ENCODE peak calls at places on chromosomes 3 and 15, in five cellular contexts. A, R, S, I and T are unnamed samples.
A peak's percentile ranks its signal among the peaks of the same experiment; 100 is the strongest.

GRCh38 chr15:83380682-83381081 is 66.5 kb upstream of the SH3GL3 start:
- DNase-seq in A (no peak), R (peak; percentile 56), S (no peak), I (peak; percentile 29), T (peak; percentile 28)

GRCh38 chr3:58837863-58838255 is 171.3 kb upstream of the FAM3D start:
- DNase-seq in I (no peak), S (no peak), A (no peak), R (no peak), T (no peak)

GRCh38 chr3:182704926-182705325 is 88.4 kb upstream of the ATP11B start:
- DNase-seq in A (no peak), S (no peak), I (no peak), R (no peak), T (no peak)

GRCh38 chr15:48433226-48433886 is 102.1 kb downstream of the DUT start:
- DNase-seq in I (no peak), R (no peak), S (no peak), A (no peak), T (peak; percentile 74)

GRCh38 chr3:143847787-143848631 is at the start of gene SLC9A9:
- DNase-seq in R (no peak), A (peak; percentile 29), S (peak; percentile 36), I (no peak), T (peak; percentile 31)

GRCh38 chr15:70252056-70252935 is 154.6 kb upstream of the TLE3 start:
- DNase-seq in I (no peak), R (no peak), S (no peak), A (no peak), T (no peak)

GRCh38 chr3:4493008-4493930 is at the start of gene ITPR1:
- DNase-seq in R (peak; percentile 87), A (peak; percentile 96), I (peak; percentile 97), S (peak; percentile 97), T (peak; percentile 99)

GRCh38 chr3:192772495-192772894 is 45.2 kb upstream of the FGF12 start:
- DNase-seq in R (no peak), S (no peak), A (no peak), I (no peak), T (peak; percentile 31)

GRCh38 chr3:169662215-169663070 is 1.1 kb downstream of the MECOM start:
- DNase-seq in I (peak; percentile 76), A (peak; percentile 7), S (no peak), R (peak; percentile 55), T (peak; percentile 37)

GRCh38 chr3:20669184-20669583 is 483.2 kb upstream of the SGO1 start:
- DNase-seq in A (no peak), R (no peak), S (no peak), I (no peak), T (peak; percentile 75)

GRCh38 chr3:2099028-2099671 is 484 bp downstream of the CNTN4 start:
- DNase-seq in R (no peak), S (no peak), I (no peak), A (no peak), T (no peak)

GRCh38 chr15:63514533-63514943 is 10.1 kb downstream of the USP3 start:
- DNase-seq in I (no peak), A (peak; percentile 39), R (no peak), S (no peak), T (no peak)

GRCh38 chr3:139127101-139127500 is 82.4 kb upstream of the PRR23C start:
- DNase-seq in I (no peak), A (no peak), S (no peak), R (no peak), T (peak; percentile 68)

GRCh38 chr3:67361770-67362169 is 292.6 kb downstream of the SUCLG2 start:
- DNase-seq in I (no peak), S (no peak), R (no peak), A (no peak), T (no peak)

GRCh38 chr3:120161902-120162301 is 67.7 kb upstream of the GSK3B start:
- DNase-seq in I (no peak), S (no peak), A (no peak), R (no peak), T (no peak)

GRCh38 chr15:80403712-80404056 is 498 bp upstream of the ARNT2 start:
- DNase-seq in A (no peak), R (peak; percentile 14), S (no peak), I (no peak), T (no peak)

GRCh38 chr3:65811050-65811766 is 227.5 kb downstream of the MAGI1 start:
- DNase-seq in S (peak; percentile 12), I (no peak), A (no peak), R (no peak), T (no peak)

DNA sequence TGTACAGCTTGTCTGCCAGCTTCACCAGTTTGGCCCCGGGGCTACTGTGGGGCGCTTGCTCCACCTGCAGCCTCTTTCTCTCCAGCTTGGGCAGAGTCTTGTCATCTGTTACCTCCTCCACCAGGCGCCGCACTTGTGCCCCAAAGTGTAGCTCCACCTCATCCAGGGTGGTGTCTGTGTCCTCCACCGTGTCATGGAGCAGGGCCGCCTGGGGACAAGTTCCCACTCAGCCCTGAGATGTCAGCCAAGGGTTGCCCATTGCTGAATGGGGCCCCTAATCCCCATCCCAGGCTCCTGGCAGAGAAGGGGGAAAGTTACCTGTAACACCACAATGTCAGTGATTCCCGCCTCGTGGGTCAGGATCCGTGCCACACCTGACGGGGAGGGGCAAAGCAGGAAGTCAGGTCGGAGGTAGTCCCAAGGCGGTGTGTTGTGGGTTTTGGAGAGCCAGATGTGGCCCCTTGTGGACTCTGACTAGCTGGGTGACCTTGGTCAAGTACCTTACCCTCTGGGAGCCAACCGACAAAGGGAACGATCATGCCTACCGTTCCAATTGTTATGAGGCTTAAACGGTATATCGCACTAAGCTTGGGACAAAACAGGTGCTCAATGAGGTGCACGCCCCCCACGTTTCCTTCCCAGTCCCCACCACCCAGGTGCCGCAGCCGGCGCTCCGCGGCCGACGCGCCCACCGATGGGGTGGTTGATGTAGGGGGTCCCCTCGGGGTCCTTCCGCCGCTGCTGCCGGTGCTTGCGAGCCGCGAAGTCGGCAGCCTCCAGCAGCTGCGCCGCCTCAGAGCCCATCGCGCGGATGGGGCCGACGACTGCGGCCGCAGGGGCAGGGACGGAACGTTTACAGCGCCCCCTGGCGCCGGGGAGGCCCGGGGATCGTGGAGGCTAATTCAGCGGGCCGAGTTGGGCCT is at the start of gene HDDC3:
- DNase-seq in S (peak; percentile 85), I (peak; percentile 81), R (peak; percentile 85), A (peak; percentile 72), T (peak; percentile 91)
- TF ChIP-seq POLR2A in S (no peak), I (peak; percentile 89), R (peak; percentile 68), A (peak; percentile 34), T (no peak)

DNA sequence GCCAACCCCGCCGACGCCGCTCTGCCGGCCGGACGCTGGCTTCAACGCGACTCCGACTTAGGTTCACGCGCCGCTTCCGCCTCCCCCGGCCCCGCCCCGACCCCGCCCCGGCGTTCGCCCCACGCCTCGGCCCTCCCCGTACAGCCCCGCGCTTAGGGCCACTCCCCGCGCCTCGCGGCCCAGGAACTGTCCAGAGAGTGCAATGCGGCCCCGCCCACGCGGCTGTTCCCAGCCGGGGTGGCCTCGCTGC is at the start of gene UBP1:
- DNase-seq in R (no peak), I (no peak), S (no peak), A (no peak), T (no peak)
- TF ChIP-seq POLR2A in R (no peak), I (no peak), S (no peak), A (no peak), T (no peak)

GRCh38 chr15:39588531-39589192 is 7.8 kb downstream of the THBS1 start:
- DNase-seq in I (no peak), R (no peak), S (no peak), A (no peak), T (no peak)

GRCh38 chr15:39586387-39587171 is 5.7 kb downstream of the THBS1 start:
- DNase-seq in R (no peak), I (no peak), S (peak; percentile 48), A (no peak), T (no peak)

GRCh38 chr15:39587291-39587909 is 6.5 kb downstream of the THBS1 start:
- DNase-seq in A (no peak), R (no peak), S (no peak), I (no peak), T (no peak)

GRCh38 chr15:39589193-39589814 is 8.4 kb downstream of the THBS1 start:
- DNase-seq in S (no peak), R (no peak), I (no peak), A (no peak), T (no peak)

GRCh38 chr15:39587910-39588530 is 7.1 kb downstream of the THBS1 start:
- DNase-seq in S (no peak), I (no peak), R (no peak), A (no peak), T (no peak)
- TF ChIP-seq POLR2A in S (no peak), I (no peak), R (no peak), A (no peak), T (no peak)

DNA sequence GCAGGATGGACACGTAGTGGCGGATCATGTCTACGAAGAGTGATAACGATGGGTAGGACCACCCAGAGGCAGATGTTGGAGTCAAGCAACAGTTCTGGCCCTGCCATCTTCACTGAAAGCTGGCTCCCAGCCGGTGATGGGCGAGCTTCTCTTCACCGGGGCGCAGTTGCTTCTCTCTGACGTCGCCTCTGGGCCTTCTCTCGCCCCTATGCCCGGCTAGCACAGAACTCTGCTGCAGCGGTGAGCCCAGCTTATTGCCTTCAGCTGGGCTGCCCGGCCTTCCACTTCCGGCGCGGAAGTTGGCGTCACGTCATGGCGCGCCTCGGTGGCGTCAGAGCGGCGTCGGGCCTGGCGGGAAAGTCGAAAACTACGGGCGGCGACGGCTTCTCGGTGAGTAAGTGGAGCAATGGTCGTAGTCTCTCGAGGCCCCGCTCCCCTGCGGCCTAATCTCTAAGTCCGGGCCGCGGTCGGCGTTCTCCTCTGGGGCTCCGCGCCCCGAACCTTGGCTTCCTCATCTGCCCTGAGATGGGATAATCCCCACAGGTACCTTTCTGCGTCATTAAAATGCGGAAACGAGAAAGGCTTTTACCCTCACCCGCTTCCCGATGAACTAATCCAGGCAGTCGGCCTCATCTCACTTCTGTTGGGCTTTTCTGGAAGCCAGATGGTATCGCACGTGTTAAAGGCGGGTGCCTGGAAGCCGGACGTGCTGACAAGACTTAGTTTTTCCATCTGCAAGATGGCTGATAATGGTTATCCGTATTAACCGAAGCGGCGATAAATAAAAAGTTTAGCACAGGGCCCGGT is at the start of gene FANCD2:
- DNase-seq in A (peak; percentile 60), R (peak; percentile 76), S (peak; percentile 87), I (peak; percentile 86), T (peak; percentile 87)
- TF ChIP-seq POLR2A in A (peak; percentile 67), R (peak; percentile 88), S (no peak), I (peak; percentile 88), T (peak; percentile 81)

GRCh38 chr3:104165866-104166265 is 1200.8 kb upstream of the ALCAM start:
- DNase-seq in I (no peak), R (no peak), A (no peak), S (no peak), T (no peak)
- TF ChIP-seq POLR2A in I (no peak), R (no peak), A (no peak), S (no peak), T (no peak)